ENCODE peak calls at places on chromosomes 12 and 14, in seven cellular contexts. P is dorsolateral prefrontal cortex, G is epithelial cell of esophagus, Z is GM06990, M is AG10803, R is bronchial epithelial cell, H is A673. W is an unnamed sample.

GRCh38 chr12:23169012-23170003 is 544.3 kb downstream of the ETNK1 start:
- DNase-seq in R (no peak), Z (no peak), H (no peak), P (no peak), M (no peak), G (no peak), W (no peak)

GRCh38 chr14:100616854-100617714 is 29.9 kb upstream of the BEGAIN start:
- DNase-seq in G (no peak), Z (no peak), R (no peak), H (no peak), P (peak; percentile 24), M (no peak), W (no peak)

GRCh38 chr12:130141901-130142683 is 20.2 kb upstream of the FZD10 start:
- DNase-seq in H (no peak), R (no peak), M (no peak), G (no peak), Z (no peak), P (no peak), W (no peak)

GRCh38 chr12:22535038-22535437 is 9.3 kb downstream of the C2CD5 start:
- DNase-seq in H (no peak), G (no peak), M (no peak), P (no peak), Z (no peak), R (no peak), W (no peak)

GRCh38 chr14:106605548-106606448 is 1079.4 kb downstream of the TMEM121 start:
- DNase-seq in P (no peak), H (peak; percentile 63), R (no peak), G (no peak), M (no peak), Z (peak; percentile 80), W (no peak)

GRCh38 chr12:24535334-24536019 is 413.4 kb downstream of the BCAT1 start:
- DNase-seq in Z (no peak), R (no peak), P (no peak), G (no peak), H (no peak), M (no peak), W (no peak)

GRCh38 chr14:20415723-20416622 is 2.7 kb upstream of the TEP1 start:
- DNase-seq in R (peak; percentile 52), H (peak; percentile 80), M (peak; percentile 58), G (peak; percentile 55), Z (peak; percentile 18), P (no peak), W (peak; percentile 75)

GRCh38 chr14:20332946-20333782 is at the start of gene CCNB1IP1:
- DNase-seq in R (peak; percentile 94), Z (peak; percentile 76), P (peak; percentile 37), G (peak; percentile 94), M (peak; percentile 85), H (peak; percentile 93), W (peak; percentile 92)

GRCh38 chr12:31323466-31324115 is 2.4 kb downstream of the SINHCAF start:
- DNase-seq in H (peak; percentile 60), P (no peak), Z (peak; percentile 80), R (no peak), M (no peak), G (no peak), W (peak; percentile 14)

GRCh38 chr12:58174316-58174715 is 232.9 kb downstream of the ATP23 start:
- DNase-seq in G (no peak), M (peak; percentile 13), Z (no peak), H (peak; percentile 7), P (no peak), R (no peak), W (peak; percentile 25)

GRCh38 chr12:53754633-53755261 is 3.0 kb upstream of the CISTR start:
- DNase-seq in Z (no peak), R (no peak), P (no peak), M (peak; percentile 46), G (no peak), H (peak; percentile 42), W (peak; percentile 49)

GRCh38 chr14:102510616-102511520 is 1.3 kb upstream of the ANKRD9 start:
- DNase-seq in M (no peak), R (peak; percentile 35), G (peak; percentile 39), P (no peak), H (no peak), Z (peak; percentile 52), W (no peak)

GRCh38 chr12:43696154-43696553 is 62.4 kb downstream of the PUS7L start:
- DNase-seq in M (no peak), Z (no peak), P (no peak), H (no peak), R (no peak), G (no peak), W (no peak)

GRCh38 chr12:93134893-93135285 is 205.8 kb upstream of the EEA1 start:
- DNase-seq in P (no peak), R (no peak), M (no peak), G (no peak), Z (no peak), H (no peak), W (no peak)

GRCh38 chr14:50018236-50019210 is 97.8 kb downstream of the VCPKMT start:
- DNase-seq in G (peak; percentile 40), M (peak; percentile 43), Z (no peak), H (no peak), R (no peak), P (no peak), W (no peak)

GRCh38 chr14:85342858-85343607 is 186.9 kb upstream of the FLRT2 start:
- DNase-seq in H (no peak), M (peak; percentile 7), R (no peak), Z (no peak), P (no peak), G (peak; percentile 16), W (peak; percentile 12)

GRCh38 chr14:106013879-106014376 is 487.5 kb downstream of the TMEM121 start:
- DNase-seq in H (no peak), M (no peak), P (no peak), R (no peak), G (no peak), Z (no peak), W (no peak)

GRCh38 chr12:79236920-79237319 is 372.3 kb downstream of the SYT1 start:
- DNase-seq in G (no peak), M (no peak), R (no peak), P (no peak), Z (no peak), H (no peak), W (no peak)

GRCh38 chr12:89075890-89076591 is 276.3 kb downstream of the DUSP6 start:
- DNase-seq in R (no peak), M (peak; percentile 58), H (no peak), Z (no peak), P (no peak), G (no peak), W (peak; percentile 76)

GRCh38 chr12:70101064-70101463 is 142.2 kb upstream of the CNOT2 start:
- DNase-seq in H (no peak), G (no peak), M (no peak), R (no peak), P (no peak), Z (no peak), W (no peak)

GRCh38 chr12:49233842-49234526 is 30.9 kb upstream of the TUBA1C start:
- DNase-seq in G (no peak), M (no peak), R (no peak), P (peak; percentile 81), Z (peak; percentile 30), H (no peak), W (no peak)

GRCh38 chr14:105171004-105171673 is 2.6 kb upstream of the JAG2 start:
- DNase-seq in H (peak; percentile 59), M (no peak), P (no peak), G (no peak), Z (no peak), R (no peak), W (no peak)

GRCh38 chr14:32896979-32897723 is 41.5 kb upstream of the NPAS3 start:
- DNase-seq in Z (no peak), H (peak; percentile 23), P (no peak), M (peak; percentile 22), R (no peak), G (no peak), W (peak; percentile 21)

GRCh38 chr14:32898876-32899275 is 39.8 kb upstream of the NPAS3 start:
- DNase-seq in G (no peak), P (no peak), H (no peak), Z (no peak), M (no peak), R (no peak), W (no peak)

GRCh38 chr14:32900602-32901001 is 38.1 kb upstream of the NPAS3 start:
- DNase-seq in P (no peak), H (no peak), Z (no peak), M (no peak), R (no peak), G (no peak), W (peak; percentile 31)

DNA sequence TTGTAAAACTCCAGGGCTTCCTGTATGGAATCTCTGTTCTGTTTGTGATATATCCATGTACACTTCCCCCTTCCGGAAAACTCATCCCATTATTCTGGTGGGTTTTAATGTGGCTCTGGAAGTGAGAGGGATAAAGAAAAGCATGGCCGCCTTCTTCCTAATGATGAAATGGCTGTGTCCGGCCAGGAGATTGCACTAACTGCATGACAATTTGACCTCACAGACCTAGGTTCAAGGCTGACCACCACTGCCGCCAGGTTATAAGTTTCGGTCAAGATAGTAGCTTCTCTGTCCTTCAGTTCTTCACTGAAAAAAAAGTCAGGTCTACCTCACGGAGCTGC is 41.0 kb upstream of the NPAS3 start:
- DNase-seq in P (no peak), M (no peak), H (no peak), R (no peak), G (no peak), Z (no peak), W (no peak)
- H3K4me3 ChIP-seq in P (peak overlapping the region; percentile 56), M (peak overlapping the region; percentile 58), H (peak overlapping the region; percentile 46), R (no peak overlapping the region), G (no peak overlapping the region), Z (no peak overlapping the region), W (peak overlapping the region; percentile 46)

GRCh38 chr12:27537855-27538675 is 14.1 kb downstream of the PPFIBP1 start:
- DNase-seq in H (no peak), G (no peak), M (no peak), R (no peak), P (no peak), Z (no peak), W (no peak)
- TF ChIP-seq CTCF in H (no peak), G (no peak), M (no peak), R (no peak), P (no peak), Z (no peak), W (no peak)

DNA sequence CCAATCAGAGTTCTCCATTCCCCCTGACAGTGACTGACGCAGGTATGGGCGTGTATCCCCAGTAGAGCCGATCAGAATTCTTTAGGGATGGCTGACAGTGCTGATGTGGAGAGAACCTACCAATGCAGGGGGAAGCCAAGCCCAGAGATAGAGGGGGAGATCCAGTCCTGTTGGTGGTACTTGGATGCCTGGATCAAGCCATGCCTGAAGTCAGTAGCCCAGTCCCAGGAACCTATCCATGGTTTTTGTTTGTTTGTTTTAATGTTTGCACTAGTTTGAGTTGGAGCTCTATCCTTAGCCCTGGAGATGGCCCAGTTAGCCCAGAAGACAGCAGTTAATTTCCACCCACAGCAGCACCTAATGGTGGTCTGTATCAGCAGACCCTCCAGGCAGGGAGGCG is 40.2 kb downstream of the FOXN4 start:
- DNase-seq in M (no peak), P (no peak), G (no peak), H (no peak), R (no peak), Z (no peak), W (no peak)
- H3K4me3 ChIP-seq in M (no peak overlapping the region), P (no peak overlapping the region), G (no peak overlapping the region), H (no peak overlapping the region), R (no peak overlapping the region), Z (no peak overlapping the region), W (no peak overlapping the region)

DNA sequence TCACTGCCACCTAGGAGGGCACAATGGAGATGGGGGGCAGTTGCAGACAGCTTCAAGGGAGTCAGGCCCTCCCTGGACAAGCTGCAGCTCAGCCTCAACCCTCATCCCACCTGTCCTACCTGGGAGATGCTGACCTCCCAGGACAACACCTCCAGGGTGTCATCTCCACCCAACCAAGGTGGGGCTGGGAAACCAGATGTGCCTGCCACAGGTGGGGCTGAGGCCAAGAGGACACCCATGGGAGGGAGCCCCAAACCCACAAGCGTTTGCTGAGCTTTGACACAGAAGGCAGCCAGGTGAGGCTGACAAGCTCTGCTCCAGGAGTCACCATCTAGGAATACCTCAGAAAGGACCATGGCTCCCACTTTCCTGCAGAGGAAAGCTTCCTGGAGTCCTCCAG is 31.5 kb downstream of the ZFP36L1 start:
- DNase-seq in P (no peak), M (no peak), G (no peak), H (no peak), R (no peak), Z (no peak), W (no peak)
- TF ChIP-seq CTCF in P (no peak), M (no peak), G (no peak), H (no peak), R (no peak), Z (no peak), W (no peak)

W was measured in fibroblast of pulmonary artery.